ENCODE peak calls at places on chromosomes 5 and 9, in nine cellular contexts. K, I, R, P, H, D, C, Q and G are unnamed samples.
A peak's percentile ranks its signal among the peaks of the same experiment; 100 is the strongest.

GRCh38 chr5:138990986-138991645 is 116.0 kb upstream of the LRRTM2 start:
- DNase-seq in K (no peak), I (no peak), R (no peak), P (no peak), H (no peak), D (no peak), C (no peak), Q (no peak), G (no peak)

GRCh38 chr9:80435591-80435990 is 863.8 kb downstream of the TLE4 start:
- DNase-seq in K (no peak), I (no peak), R (no peak), P (peak; percentile 8), H (no peak), D (no peak), C (no peak), Q (no peak), G (no peak)

GRCh38 chr5:72015103-72015548 is 92.1 kb upstream of the MAP1B start:
- DNase-seq in K (peak; percentile 44), I (no peak), R (no peak), P (peak; percentile 84), H (peak; percentile 44), D (no peak), C (no peak), Q (no peak), G (peak; percentile 74)

GRCh38 chr5:155728146-155728856 is 598.7 kb upstream of the SGCD start:
- DNase-seq in K (peak; percentile 74), I (no peak), R (no peak), P (no peak), H (peak; percentile 58), D (no peak), C (no peak), Q (no peak), G (no peak)

GRCh38 chr5:171427318-171428167 is 8.1 kb downstream of the FGF18 start:
- DNase-seq in K (no peak), I (no peak), R (no peak), P (no peak), H (no peak), D (no peak), C (no peak), Q (no peak), G (no peak)

GRCh38 chr5:127723571-127723970 is 20.4 kb downstream of the CCDC192 start:
- DNase-seq in K (peak; percentile 54), I (no peak), R (no peak), P (no peak), H (no peak), D (no peak), C (no peak), Q (no peak), G (no peak)

GRCh38 chr9:137311171-137311970 is 9.3 kb upstream of the NRARP start:
- DNase-seq in K (peak; percentile 53), I (no peak), R (no peak), P (no peak), H (peak; percentile 40), D (no peak), C (peak; percentile 27), Q (no peak), G (peak; percentile 64)

GRCh38 chr5:72842816-72843215 is 26.4 kb downstream of the TNPO1 start:
- DNase-seq in K (peak; percentile 75), I (peak; percentile 19), R (peak; percentile 10), P (no peak), H (no peak), D (no peak), C (no peak), Q (no peak), G (no peak)

GRCh38 chr5:10301842-10302610 is 5.7 kb downstream of the CMBL start:
- DNase-seq in K (no peak), I (no peak), R (no peak), P (no peak), H (no peak), D (no peak), C (no peak), Q (no peak), G (no peak)

GRCh38 chr9:105341784-105342183 is 97.3 kb downstream of the SLC44A1 start:
- DNase-seq in K (peak; percentile 65), I (peak; percentile 27), R (no peak), P (peak; percentile 47), H (no peak), D (no peak), C (no peak), Q (no peak), G (no peak)